ENCODE peak calls at places on chromosomes 11 and 22, in six cellular contexts. S, U, R, B, D and J are unnamed samples.

GRCh38 chr22:45632791-45633515 is 38.7 kb upstream of the ATXN10 start:
- DNase-seq in S (no peak), U (peak), R (no peak), B (no peak), D (peak), J (peak)

GRCh38 chr11:69467646-69468045 is 13.8 kb upstream of the LINC01488 start:
- DNase-seq in S (no peak), U (no peak), R (no peak), B (peak), D (no peak), J (no peak)

GRCh38 chr11:109075976-109076375 is 346.0 kb upstream of the C11orf87 start:
- DNase-seq in S (no peak), U (no peak), R (no peak), B (no peak), D (no peak), J (no peak)

GRCh38 chr11:33719587-33719986 is 16.6 kb downstream of the CD59 start:
- DNase-seq in S (no peak), U (no peak), R (no peak), B (no peak), D (no peak), J (no peak)

GRCh38 chr11:42631223-42631843 is 680.5 kb upstream of the API5 start:
- DNase-seq in S (no peak), U (peak), R (peak), B (peak), D (peak), J (peak)

GRCh38 chr11:71279916-71280645 is 27.7 kb upstream of the SHANK2 start:
- DNase-seq in S (no peak), U (no peak), R (no peak), B (no peak), D (no peak), J (peak)

GRCh38 chr11:3840870-3841425 is at the start of gene RHOG:
- DNase-seq in S (peak), U (no peak), R (no peak), B (peak), D (peak), J (peak)

GRCh38 chr22:47161631-47162030 is 399.2 kb downstream of the TBC1D22A start:
- DNase-seq in S (no peak), U (no peak), R (no peak), B (no peak), D (no peak), J (no peak)

GRCh38 chr11:65254724-65255123 is 7.0 kb upstream of the POLA2 start:
- DNase-seq in S (no peak), U (no peak), R (no peak), B (no peak), D (no peak), J (no peak)

GRCh38 chr22:37627091-37627490 is 12.4 kb upstream of the SH3BP1 start:
- DNase-seq in S (no peak), U (no peak), R (no peak), B (no peak), D (no peak), J (no peak)
- H3K4me2 ChIP-seq in S (no peak), U (no peak), R (no peak), B (no peak), D (no peak), J (no peak)

DNA sequence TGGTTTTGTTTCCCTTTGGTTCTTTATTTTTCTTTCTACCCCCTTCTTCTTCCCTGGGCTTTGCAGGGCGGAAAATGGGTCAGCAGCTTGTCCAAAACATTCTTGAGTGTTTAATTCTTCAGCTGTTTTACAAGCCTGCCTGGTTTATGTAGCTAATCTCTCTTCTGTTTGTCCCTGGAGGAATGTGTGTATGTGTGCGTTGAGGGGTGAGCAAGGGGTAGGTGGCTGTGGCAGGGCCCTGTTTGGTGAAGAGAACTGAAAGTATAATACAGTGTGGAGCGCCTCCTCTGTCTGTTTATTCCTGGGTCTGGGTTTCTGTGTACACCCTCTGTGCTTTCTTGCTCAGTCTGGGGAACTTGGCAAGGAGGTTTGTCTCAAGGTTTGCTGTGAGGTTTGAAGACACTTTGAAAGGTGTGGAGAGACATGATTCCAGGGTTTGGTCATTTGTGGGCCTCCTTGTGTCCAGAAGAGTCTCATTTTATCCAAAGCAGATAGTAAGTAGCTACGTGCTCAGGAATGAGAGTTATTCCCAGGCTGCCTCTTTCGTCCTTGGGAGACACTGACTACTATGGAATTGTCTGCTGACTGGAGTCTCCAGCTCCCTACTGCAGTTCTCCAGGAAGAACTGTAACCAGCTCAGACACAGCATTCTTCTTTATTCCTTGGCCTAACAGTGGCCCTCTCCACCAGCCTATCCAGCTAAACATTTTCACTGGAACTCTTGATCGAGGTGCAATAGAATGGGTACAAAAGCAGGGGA is 175.6 kb downstream of the ADAMTS15 start:
- DNase-seq in S (no peak), U (no peak), R (no peak), B (no peak), D (peak), J (no peak)
- H3K4me2 ChIP-seq in S (no peak), U (no peak), R (no peak), B (no peak), D (peak), J (no peak)

DNA sequence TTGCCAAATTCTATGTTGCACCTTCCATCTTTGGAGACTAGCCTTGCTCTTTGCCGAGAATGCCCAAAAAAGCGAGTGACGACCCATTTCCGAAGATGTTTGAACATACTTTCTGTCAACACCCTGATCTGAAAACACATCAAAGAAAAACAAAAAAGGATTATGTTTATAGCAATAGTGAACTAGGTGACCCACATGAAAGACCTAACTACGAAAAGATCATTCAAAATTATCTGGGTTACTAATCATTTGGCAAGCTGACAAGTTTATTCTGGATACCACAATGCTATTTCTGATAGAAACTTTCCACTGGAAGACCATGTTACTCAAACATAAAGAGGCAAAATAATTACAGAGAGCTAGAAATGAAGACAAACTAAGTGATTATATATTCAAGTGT is 27.0 kb downstream of the KCNJ1 start:
- DNase-seq in S (no peak), U (no peak), R (no peak), B (no peak), D (no peak), J (no peak)
- H3K4me2 ChIP-seq in S (no peak), U (no peak), R (no peak), B (no peak), D (no peak), J (no peak)

DNA sequence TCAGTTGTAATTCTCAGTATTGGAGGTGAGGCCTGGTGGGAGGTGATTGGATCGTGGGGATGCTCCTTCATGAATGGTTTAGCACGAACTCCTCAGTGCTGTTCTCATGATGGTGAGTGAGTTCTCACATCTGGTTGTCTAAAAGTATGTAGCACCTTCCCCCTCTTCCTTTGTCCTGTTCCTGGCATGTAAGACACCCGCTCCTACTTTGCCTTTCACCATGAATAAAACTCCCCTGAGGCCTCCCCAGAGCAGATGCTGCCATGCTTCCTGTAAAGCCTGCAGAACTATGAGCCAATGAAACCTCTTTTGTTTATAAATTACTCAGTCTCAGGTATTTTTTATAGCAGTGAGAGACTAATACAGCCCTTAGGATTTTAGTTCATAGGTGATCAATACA is 191.5 kb downstream of the MAML2 start:
- DNase-seq in S (no peak), U (no peak), R (no peak), B (no peak), D (no peak), J (no peak)
- H3K4me2 ChIP-seq in S (no peak), U (no peak), R (no peak), B (no peak), D (no peak), J (no peak)

DNA sequence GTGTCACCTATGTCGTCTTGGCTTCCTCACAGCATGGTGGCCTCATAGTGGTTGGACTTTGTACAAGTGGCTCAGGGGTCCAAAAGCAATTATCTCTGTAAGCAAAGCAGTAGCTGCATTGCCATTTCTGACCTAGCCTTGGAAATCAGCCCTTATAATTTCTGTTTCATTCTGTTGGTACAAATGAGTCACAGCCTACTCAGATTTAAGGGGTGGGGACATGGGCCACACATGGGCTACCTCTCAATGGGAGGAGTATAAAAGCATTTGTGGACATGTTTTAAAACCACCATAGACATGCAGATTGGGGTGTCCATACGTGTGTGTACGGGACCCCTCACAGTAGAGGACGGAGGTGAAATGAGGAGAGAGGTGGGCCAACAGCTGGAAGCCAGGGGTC is 41.6 kb downstream of the CHRDL2 start:
- DNase-seq in S (no peak), U (no peak), R (no peak), B (no peak), D (peak), J (no peak)
- H3K4me2 ChIP-seq in S (no peak), U (no peak), R (peak), B (no peak), D (peak), J (no peak)

GRCh38 chr11:96143016-96143670 is 199.9 kb downstream of the MAML2 start:
- DNase-seq in S (no peak), U (peak), R (no peak), B (no peak), D (no peak), J (no peak)

GRCh38 chr11:96146765-96147164 is 196.2 kb downstream of the MAML2 start:
- DNase-seq in S (no peak), U (no peak), R (no peak), B (no peak), D (no peak), J (no peak)

GRCh38 chr11:96145163-96145585 is 197.8 kb downstream of the MAML2 start:
- DNase-seq in S (no peak), U (no peak), R (no peak), B (no peak), D (peak), J (no peak)

GRCh38 chr11:96147186-96147585 is 195.8 kb downstream of the MAML2 start:
- DNase-seq in S (no peak), U (no peak), R (no peak), B (no peak), D (no peak), J (no peak)

DNA sequence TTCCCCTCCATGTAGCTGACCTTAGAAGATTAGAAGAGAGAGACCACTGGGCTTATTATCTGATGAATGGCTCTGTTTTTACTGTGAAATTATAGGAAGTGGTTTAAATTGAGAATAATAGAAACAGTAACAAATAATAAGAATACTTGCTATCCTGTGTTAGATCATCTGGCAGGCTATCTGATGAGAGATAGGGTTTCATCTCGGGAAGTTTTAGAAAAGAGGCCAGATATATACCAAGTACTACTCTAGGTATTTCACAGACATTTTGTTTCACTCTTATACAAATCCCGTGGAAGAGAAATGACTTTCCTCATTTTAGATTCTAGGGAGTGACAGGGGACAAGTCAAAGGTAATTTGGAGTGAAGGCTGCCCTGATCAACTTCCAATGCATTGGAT is 198.4 kb downstream of the MAML2 start:
- DNase-seq in S (no peak), U (no peak), R (no peak), B (no peak), D (no peak), J (no peak)
- H3K4me2 ChIP-seq in S (no peak), U (peak), R (no peak), B (no peak), D (no peak), J (no peak)

DNA sequence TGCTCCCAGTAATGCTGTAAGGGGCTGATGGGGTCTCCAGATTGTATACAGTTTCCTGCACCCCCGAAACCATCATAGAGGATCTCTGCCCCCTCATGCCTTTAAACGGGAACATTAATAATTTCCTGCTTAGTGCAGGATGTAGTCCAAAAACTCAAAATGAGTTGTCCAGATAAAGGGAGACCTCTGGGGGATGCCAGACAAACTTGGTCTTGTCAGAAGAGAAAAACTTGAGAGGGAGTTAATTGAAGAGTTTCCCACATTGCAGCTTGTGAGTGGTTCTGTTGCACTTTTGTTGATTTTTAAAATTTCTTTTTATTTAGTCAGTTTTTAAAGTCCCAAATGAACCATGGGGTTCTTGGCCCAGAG is 132.1 kb downstream of the COMMD9 start:
- DNase-seq in S (no peak), U (no peak), R (no peak), B (no peak), D (no peak), J (no peak)
- H3K4me2 ChIP-seq in S (no peak), U (no peak), R (no peak), B (no peak), D (no peak), J (no peak)

DNA sequence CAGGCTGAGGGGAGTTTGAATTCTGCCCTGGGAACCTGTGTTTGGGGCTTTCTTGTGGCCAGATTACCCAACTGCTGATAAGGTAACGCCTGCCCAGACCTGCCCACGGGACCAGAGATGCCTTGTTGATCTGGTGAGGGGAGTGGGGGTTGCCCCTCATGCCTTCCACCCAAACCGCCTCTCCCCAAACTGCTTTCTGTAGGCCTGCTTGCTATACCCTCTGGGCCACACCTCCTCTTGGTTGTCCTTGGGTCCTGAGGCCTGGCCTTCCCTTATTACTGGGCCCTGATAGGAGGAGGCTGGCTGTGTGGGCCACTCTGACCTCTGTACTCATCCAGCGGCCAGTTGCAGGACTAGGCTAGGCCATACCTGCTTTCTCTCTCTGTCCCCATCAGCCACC is 3.4 kb downstream of the P2RY2 start:
- DNase-seq in S (no peak), U (peak), R (no peak), B (no peak), D (no peak), J (no peak)
- H3K4me2 ChIP-seq in S (no peak), U (no peak), R (peak), B (no peak), D (no peak), J (no peak)